ENCODE peak calls at places on chromosome 20, in seven cellular contexts. U is lower lobe of right lung, J is SJSA1, L is aorta, X is PC-3, H is cardiac muscle cell, D is NT2/D1. I is an unnamed sample. For H3K4me1, the result is how much of the 10 kb centered on the place peaks cover.

GRCh38 chr20:59082981-59083380 is 40.4 kb upstream of the PRELID3B start:
- DNase-seq in U (no peak), J (no peak), L (no peak), X (peak), H (no peak), D (no peak), I (no peak)

GRCh38 chr20:10716855-10717254 is 43.1 kb upstream of the JAG1 start:
- DNase-seq in U (no peak), J (no peak), L (no peak), X (peak), H (no peak), D (no peak), I (no peak)

GRCh38 chr20:5489596-5489995 is 172.8 kb upstream of the PROKR2 start:
- DNase-seq in U (no peak), J (no peak), L (no peak), X (no peak), H (no peak), D (no peak), I (no peak)

GRCh38 chr20:37294262-37294981 is 5.0 kb downstream of the MANBAL start:
- DNase-seq in U (no peak), J (no peak), L (no peak), X (no peak), H (no peak), D (no peak), I (no peak)

GRCh38 chr20:22447448-22447778 is 137.0 kb downstream of the FOXA2 start:
- DNase-seq in U (no peak), J (no peak), L (no peak), X (peak), H (no peak), D (no peak), I (no peak)

GRCh38 chr20:53581444-53582311 is 12.0 kb downstream of the ZNF217 start:
- DNase-seq in U (peak), J (no peak), L (peak), X (peak), H (no peak), D (no peak), I (no peak)

GRCh38 chr20:63690898-63691710 is 5.3 kb upstream of the TNFRSF6B start:
- DNase-seq in U (no peak), J (no peak), L (peak), X (no peak), H (no peak), D (no peak), I (no peak)

GRCh38 chr20:8144282-8145245 is 12.5 kb downstream of the PLCB1 start:
- DNase-seq in U (no peak), J (no peak), L (no peak), X (peak), H (no peak), D (no peak), I (no peak)

GRCh38 chr20:59749293-59749680 is 144.9 kb downstream of the PHACTR3 start:
- DNase-seq in U (no peak), J (no peak), L (peak), X (peak), H (no peak), D (no peak), I (no peak)

DNA sequence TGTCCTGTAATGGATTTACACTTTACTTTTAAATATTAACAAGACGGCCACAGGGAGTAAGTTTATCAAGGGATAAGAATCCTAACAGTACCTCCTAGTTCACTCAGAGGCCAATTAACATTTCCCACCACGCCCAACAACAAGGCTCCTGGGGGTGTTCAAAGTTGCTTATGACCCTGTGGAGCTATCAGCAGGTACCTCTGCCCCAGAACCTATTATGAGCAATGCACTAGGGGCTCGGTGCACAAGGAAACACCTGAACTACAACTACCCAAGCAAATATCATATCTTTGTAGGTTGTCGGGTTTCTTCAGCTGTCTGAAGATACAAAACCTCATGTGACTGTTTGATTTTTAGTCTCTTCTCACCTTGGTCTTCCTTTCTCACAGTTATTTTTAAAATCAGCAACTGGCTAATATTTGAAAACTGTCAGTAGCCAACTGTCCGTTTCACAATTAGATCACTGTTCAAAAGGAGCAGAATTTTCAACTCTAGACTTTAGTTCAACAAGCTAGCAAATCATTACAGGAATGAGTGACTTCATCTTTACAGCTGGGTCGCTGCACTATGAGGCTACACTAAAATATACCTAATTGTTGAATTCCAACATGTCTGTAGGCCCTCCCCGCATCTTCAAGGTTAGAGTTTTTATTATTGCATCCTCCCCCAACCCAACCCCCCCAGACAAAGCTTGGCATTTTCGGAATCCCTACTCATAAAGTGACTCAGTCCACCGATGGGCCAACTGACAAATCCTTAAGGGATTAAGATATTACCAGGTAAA is 38.1 kb downstream of the B4GALT5 start:
- DNase-seq in U (no peak), J (no peak), L (no peak), X (peak), H (no peak), D (no peak), I (no peak)
- H3K4me1 ChIP-seq in U (half or more), J (under half), L (under half), X (half or more), H (under half), D (under half), I (under half)

DNA sequence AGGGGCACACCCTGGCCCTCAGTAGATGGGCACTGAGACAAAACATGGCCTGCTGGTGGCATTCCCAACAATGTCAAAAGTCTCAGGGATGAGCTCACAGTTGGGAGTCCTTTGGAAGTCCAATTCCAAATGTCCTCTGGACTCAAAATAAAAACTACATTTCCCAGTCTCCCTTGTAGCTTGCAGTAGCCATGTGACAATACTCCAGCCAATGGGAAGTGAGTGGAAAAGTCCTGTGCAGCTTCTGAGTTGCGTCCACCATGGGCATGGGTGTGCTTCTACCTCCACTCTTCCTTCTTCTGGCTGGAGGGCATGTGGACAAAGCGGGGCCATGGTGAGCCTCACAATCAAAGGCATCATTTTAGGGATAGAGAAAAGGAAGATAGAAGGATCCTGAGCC is 5.8 kb upstream of the ADAM33 start:
- DNase-seq in U (no peak), J (no peak), L (peak), X (peak), H (no peak), D (no peak), I (peak)
- H3K4me1 ChIP-seq in U (under half), J (under half), L (under half), X (under half), H (under half), D (under half), I (under half)

DNA sequence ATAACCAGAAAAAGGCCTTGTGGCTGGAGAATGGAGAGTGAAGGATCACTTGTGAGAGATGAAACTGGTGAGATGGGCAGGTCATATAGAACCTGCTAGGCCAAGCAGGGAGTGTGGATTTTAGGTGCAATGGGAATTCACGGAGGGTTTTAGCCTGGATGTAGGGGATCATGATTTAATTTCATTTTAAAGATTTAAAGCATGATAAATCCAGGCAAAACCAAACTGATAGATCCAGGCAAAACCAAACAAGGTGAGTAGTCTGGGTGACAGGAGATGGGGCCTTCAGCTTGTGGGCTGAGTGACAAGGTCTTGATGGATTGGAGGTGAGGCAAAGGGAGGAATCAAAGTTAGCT is 1.5 kb upstream of the PLCG1 start:
- DNase-seq in U (no peak), J (no peak), L (no peak), X (no peak), H (no peak), D (no peak), I (no peak)
- H3K4me1 ChIP-seq in U (under half), J (under half), L (under half), X (under half), H (under half), D (under half), I (half or more)

DNA sequence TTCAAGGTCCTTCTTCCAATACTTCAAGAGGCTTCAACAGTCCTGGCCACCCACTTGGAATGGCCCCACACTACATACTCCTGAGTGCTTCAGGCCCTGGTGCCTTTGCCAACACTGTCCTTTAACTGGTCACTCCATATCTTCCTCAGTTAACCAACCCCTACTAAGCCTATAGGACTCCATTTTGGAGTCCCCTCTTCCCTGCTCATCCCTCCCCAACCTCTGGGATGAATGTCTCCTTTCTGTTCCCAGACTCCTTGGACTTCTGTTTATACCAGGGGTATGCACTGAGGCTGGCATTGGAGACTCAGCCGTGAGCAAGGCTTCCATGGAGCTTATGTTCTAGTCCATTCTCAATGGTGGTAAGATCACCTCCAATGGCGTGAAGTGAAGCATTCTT is 33.6 kb downstream of the COX4I2 start:
- DNase-seq in U (no peak), J (no peak), L (no peak), X (peak), H (no peak), D (no peak), I (no peak)
- H3K4me1 ChIP-seq in U (half or more), J (half or more), L (under half), X (under half), H (under half), D (under half), I (under half)

GRCh38 chr20:49579195-49579594 is 11.3 kb upstream of the PTGIS start:
- DNase-seq in U (no peak), J (no peak), L (no peak), X (no peak), H (no peak), D (no peak), I (no peak)
- H3K4me1 ChIP-seq in U (under half), J (under half), L (under half), X (under half), H (under half), D (under half), I (under half)

I was measured in Karpas-422.